ENCODE peak calls at places on chromosomes 6 and 20, in seven cellular contexts. One of them, this sample, is unnamed.

GRCh38 chr6:129866688-129867087 is 5.6 kb upstream of the TMEM244 start:
- DNase-seq in thoracic aorta: no peak
- DNase-seq in WTC11: no peak
- DNase-seq in GM20000: no peak
- DNase-seq in nephron progenitor cell: no peak
- DNase-seq in adrenal gland: no peak
- DNase-seq in heart right ventricle: no peak
- DNase-seq in this sample: no peak

GRCh38 chr6:123830110-123830509 is 26.4 kb downstream of the NKAIN2 start:
- DNase-seq in heart right ventricle: no peak
- DNase-seq in GM20000: no peak
- DNase-seq in thoracic aorta: no peak
- DNase-seq in adrenal gland: no peak
- DNase-seq in WTC11: no peak
- DNase-seq in nephron progenitor cell: peak
- DNase-seq in this sample: no peak

GRCh38 chr6:125169058-125169457 is 15.5 kb downstream of the TPD52L1 start:
- DNase-seq in WTC11: no peak
- DNase-seq in heart right ventricle: no peak
- DNase-seq in nephron progenitor cell: no peak
- DNase-seq in GM20000: no peak
- DNase-seq in adrenal gland: peak
- DNase-seq in thoracic aorta: no peak
- DNase-seq in this sample: no peak

GRCh38 chr20:1478566-1478965 is 11.9 kb upstream of the NSFL1C start:
- DNase-seq in GM20000: no peak
- DNase-seq in WTC11: no peak
- DNase-seq in adrenal gland: no peak
- DNase-seq in heart right ventricle: no peak
- DNase-seq in thoracic aorta: no peak
- DNase-seq in nephron progenitor cell: no peak
- DNase-seq in this sample: no peak

GRCh38 chr20:11902264-11902663 is 15.4 kb upstream of the BTBD3 start:
- DNase-seq in GM20000: no peak
- DNase-seq in nephron progenitor cell: no peak
- DNase-seq in heart right ventricle: no peak
- DNase-seq in adrenal gland: no peak
- DNase-seq in thoracic aorta: no peak
- DNase-seq in WTC11: no peak
- DNase-seq in this sample: no peak

GRCh38 chr20:25308671-25309394 is 60.9 kb downstream of the PYGB start:
- DNase-seq in nephron progenitor cell: no peak
- DNase-seq in GM20000: no peak
- DNase-seq in adrenal gland: no peak
- DNase-seq in thoracic aorta: no peak
- DNase-seq in WTC11: no peak
- DNase-seq in heart right ventricle: no peak
- DNase-seq in this sample: no peak

GRCh38 chr20:44467289-44467883 is 8.3 kb upstream of the TTPAL start:
- DNase-seq in GM20000: no peak
- DNase-seq in heart right ventricle: no peak
- DNase-seq in WTC11: peak
- DNase-seq in adrenal gland: peak
- DNase-seq in nephron progenitor cell: no peak
- DNase-seq in thoracic aorta: no peak
- DNase-seq in this sample: peak

GRCh38 chr20:14219801-14220461 is 117.5 kb downstream of the FLRT3 start:
- DNase-seq in nephron progenitor cell: no peak
- DNase-seq in GM20000: no peak
- DNase-seq in WTC11: peak
- DNase-seq in heart right ventricle: peak
- DNase-seq in adrenal gland: no peak
- DNase-seq in thoracic aorta: no peak
- DNase-seq in this sample: no peak

GRCh38 chr6:168886964-168887363 is 366.7 kb downstream of the THBS2 start:
- DNase-seq in nephron progenitor cell: no peak
- DNase-seq in GM20000: no peak
- DNase-seq in adrenal gland: no peak
- DNase-seq in thoracic aorta: no peak
- DNase-seq in WTC11: no peak
- DNase-seq in heart right ventricle: no peak
- DNase-seq in this sample: no peak

GRCh38 chr20:51542033-51542893 is at the start of gene NFATC2:
- DNase-seq in adrenal gland: no peak
- DNase-seq in WTC11: peak
- DNase-seq in GM20000: peak
- DNase-seq in nephron progenitor cell: peak
- DNase-seq in heart right ventricle: peak
- DNase-seq in thoracic aorta: no peak
- DNase-seq in this sample: peak

GRCh38 chr20:59042796-59043621 is 423 bp upstream of the PRELID3B start:
- DNase-seq in nephron progenitor cell: peak
- DNase-seq in WTC11: peak
- DNase-seq in adrenal gland: peak
- DNase-seq in heart right ventricle: peak
- DNase-seq in thoracic aorta: peak
- DNase-seq in GM20000: peak
- DNase-seq in this sample: peak

GRCh38 chr20:51142448-51142847 is 119.5 kb upstream of the KCNG1 start:
- DNase-seq in WTC11: no peak
- DNase-seq in thoracic aorta: no peak
- DNase-seq in GM20000: no peak
- DNase-seq in adrenal gland: no peak
- DNase-seq in nephron progenitor cell: no peak
- DNase-seq in heart right ventricle: no peak
- DNase-seq in this sample: no peak

GRCh38 chr20:50304883-50305635 is 114.4 kb downstream of the CEBPB start:
- DNase-seq in adrenal gland: peak
- DNase-seq in thoracic aorta: peak
- DNase-seq in WTC11: no peak
- DNase-seq in heart right ventricle: peak
- DNase-seq in GM20000: no peak
- DNase-seq in nephron progenitor cell: no peak
- DNase-seq in this sample: peak

GRCh38 chr6:107655245-107655644 is 165.3 kb downstream of the SOBP start:
- DNase-seq in nephron progenitor cell: no peak
- DNase-seq in WTC11: peak
- DNase-seq in GM20000: no peak
- DNase-seq in heart right ventricle: no peak
- DNase-seq in adrenal gland: no peak
- DNase-seq in thoracic aorta: no peak
- DNase-seq in this sample: no peak

GRCh38 chr20:46694484-46694883 is 5.2 kb upstream of the TP53RK start:
- DNase-seq in thoracic aorta: no peak
- DNase-seq in GM20000: no peak
- DNase-seq in heart right ventricle: no peak
- DNase-seq in nephron progenitor cell: no peak
- DNase-seq in WTC11: no peak
- DNase-seq in adrenal gland: no peak
- DNase-seq in this sample: no peak

GRCh38 chr6:106421491-106421890 is 61.0 kb downstream of the CRYBG1 start:
- DNase-seq in GM20000: no peak
- DNase-seq in WTC11: no peak
- DNase-seq in adrenal gland: no peak
- DNase-seq in thoracic aorta: no peak
- DNase-seq in nephron progenitor cell: no peak
- DNase-seq in heart right ventricle: no peak
- DNase-seq in this sample: no peak

GRCh38 chr6:147699637-147700036 is 191.1 kb downstream of the SAMD5 start:
- DNase-seq in heart right ventricle: no peak
- DNase-seq in adrenal gland: no peak
- DNase-seq in thoracic aorta: no peak
- DNase-seq in GM20000: no peak
- DNase-seq in WTC11: no peak
- DNase-seq in nephron progenitor cell: no peak
- DNase-seq in this sample: no peak

GRCh38 chr6:75850026-75850385 is 101.0 kb downstream of the MYO6 start:
- DNase-seq in nephron progenitor cell: no peak
- DNase-seq in heart right ventricle: no peak
- DNase-seq in adrenal gland: no peak
- DNase-seq in WTC11: no peak
- DNase-seq in GM20000: no peak
- DNase-seq in thoracic aorta: no peak
- DNase-seq in this sample: no peak

GRCh38 chr20:32968833-32969241 is 35.4 kb downstream of the SUN5 start:
- DNase-seq in WTC11: peak
- DNase-seq in nephron progenitor cell: no peak
- DNase-seq in heart right ventricle: no peak
- DNase-seq in thoracic aorta: no peak
- DNase-seq in adrenal gland: no peak
- DNase-seq in GM20000: no peak
- DNase-seq in this sample: no peak

GRCh38 chr6:42556462-42556861 is 7.4 kb upstream of the UBR2 start:
- DNase-seq in heart right ventricle: no peak
- DNase-seq in GM20000: no peak
- DNase-seq in WTC11: no peak
- DNase-seq in thoracic aorta: no peak
- DNase-seq in adrenal gland: no peak
- DNase-seq in nephron progenitor cell: no peak
- DNase-seq in this sample: no peak

GRCh38 chr20:51412991-51413471 is 129.5 kb downstream of the NFATC2 start:
- DNase-seq in heart right ventricle: no peak
- DNase-seq in adrenal gland: no peak
- DNase-seq in thoracic aorta: no peak
- DNase-seq in GM20000: no peak
- DNase-seq in WTC11: no peak
- DNase-seq in nephron progenitor cell: no peak
- DNase-seq in this sample: peak

GRCh38 chr6:108027054-108027453 is 47.5 kb downstream of the OSTM1 start:
- DNase-seq in heart right ventricle: no peak
- DNase-seq in GM20000: no peak
- DNase-seq in adrenal gland: no peak
- DNase-seq in thoracic aorta: no peak
- DNase-seq in WTC11: no peak
- DNase-seq in nephron progenitor cell: no peak
- DNase-seq in this sample: no peak

GRCh38 chr6:8131265-8131897 is 29.0 kb upstream of the EEF1E1 start:
- DNase-seq in GM20000: peak
- DNase-seq in WTC11: peak
- DNase-seq in thoracic aorta: no peak
- DNase-seq in nephron progenitor cell: peak
- DNase-seq in heart right ventricle: peak
- DNase-seq in adrenal gland: peak
- DNase-seq in this sample: no peak
- TF ChIP-seq CTCF in GM20000: peak
- TF ChIP-seq CTCF in WTC11: peak
- TF ChIP-seq CTCF in thoracic aorta: peak
- TF ChIP-seq CTCF in nephron progenitor cell: peak
- TF ChIP-seq CTCF in heart right ventricle: peak
- TF ChIP-seq CTCF in adrenal gland: peak
- TF ChIP-seq CTCF in this sample: peak

DNA sequence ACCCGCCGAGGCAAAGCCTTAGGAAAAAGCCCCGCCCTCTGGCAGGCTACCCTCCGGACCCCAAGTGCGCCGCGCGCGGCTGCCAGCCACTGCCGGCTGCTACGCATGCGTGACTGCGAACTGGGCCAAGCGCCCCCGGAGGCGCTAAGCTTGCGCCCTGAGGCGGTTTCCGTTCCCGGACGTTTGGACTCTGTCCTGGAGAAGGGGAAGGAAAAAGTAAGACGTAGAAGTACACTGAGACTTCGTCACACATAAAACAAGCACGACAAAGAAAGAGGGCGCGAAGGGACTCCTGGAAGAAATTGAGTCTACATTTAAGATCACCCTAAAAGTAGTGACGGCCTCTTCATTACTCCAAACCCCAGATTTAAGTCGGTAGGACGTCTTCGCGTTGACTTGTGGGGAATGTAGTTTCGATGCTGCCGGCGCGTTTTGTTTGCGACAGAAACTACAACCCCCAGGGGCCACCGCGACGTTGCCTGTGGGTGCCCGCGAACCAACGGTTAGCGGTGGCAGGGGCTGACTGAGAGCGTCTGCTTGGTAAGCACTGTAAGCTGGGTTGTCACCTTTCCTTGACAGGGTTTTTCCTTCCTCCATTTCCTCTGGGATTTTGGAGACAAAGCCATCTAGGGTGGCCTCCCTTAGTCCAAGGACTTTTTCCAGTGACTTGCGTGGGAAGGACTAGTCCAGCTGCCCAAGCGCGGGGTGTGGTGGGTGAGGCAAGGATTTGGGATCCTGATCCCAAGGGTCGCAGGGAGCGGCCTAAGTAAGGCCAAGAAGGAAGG is at the start of gene CEP57L1:
- DNase-seq in GM20000: peak
- DNase-seq in WTC11: peak
- DNase-seq in adrenal gland: peak
- DNase-seq in thoracic aorta: peak
- DNase-seq in nephron progenitor cell: peak
- DNase-seq in heart right ventricle: peak
- DNase-seq in this sample: peak
- TF ChIP-seq CTCF in GM20000: no peak
- TF ChIP-seq CTCF in WTC11: no peak
- TF ChIP-seq CTCF in adrenal gland: no peak
- TF ChIP-seq CTCF in thoracic aorta: no peak
- TF ChIP-seq CTCF in nephron progenitor cell: no peak
- TF ChIP-seq CTCF in heart right ventricle: no peak
- TF ChIP-seq CTCF in this sample: peak

DNA sequence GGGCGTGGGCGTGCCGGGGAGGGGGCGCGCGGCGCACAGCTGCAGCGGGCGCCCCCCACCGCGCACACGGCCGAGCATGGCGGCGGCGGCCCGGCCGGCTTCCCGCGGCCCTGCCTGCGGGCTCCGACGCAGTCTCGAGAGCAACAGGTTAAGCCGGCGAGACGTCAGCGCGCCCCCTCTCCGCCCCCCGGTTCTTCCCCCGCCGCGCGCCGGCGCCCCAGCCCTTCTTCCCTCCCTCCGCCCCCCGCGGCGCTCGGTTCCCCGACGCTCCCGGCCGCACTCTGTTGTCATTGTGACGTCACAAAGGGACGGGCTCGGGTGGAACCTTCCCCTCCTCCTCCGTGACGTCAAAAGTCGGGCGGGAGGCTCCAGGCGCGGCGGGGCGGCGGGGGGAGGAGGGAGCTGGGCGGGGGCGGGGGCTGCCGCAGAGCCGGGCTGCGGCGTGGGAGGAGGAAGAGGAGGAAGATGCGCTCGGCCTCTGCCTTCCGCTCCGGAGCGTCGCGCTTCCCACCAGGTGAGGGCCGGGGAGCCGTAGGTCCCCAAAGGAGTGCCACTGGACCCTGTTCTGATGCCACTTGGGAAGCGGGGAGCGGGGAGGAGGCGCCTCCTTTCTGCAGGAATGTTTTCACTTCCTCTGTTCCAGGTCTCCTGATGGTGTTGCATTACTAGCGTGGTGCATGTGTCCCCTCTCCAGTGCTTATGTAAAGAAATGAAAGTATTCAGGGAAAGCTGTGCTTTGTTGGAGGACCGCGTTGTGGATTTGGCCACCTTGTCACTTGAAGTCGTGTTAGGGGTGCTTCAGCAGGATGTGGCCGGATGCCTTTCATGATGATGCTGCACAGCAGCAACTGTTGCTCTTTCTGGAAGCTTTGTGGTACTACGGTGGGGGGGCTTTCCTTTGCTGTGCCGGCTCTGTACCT is 2.8 kb downstream of the JARID2 start:
- DNase-seq in nephron progenitor cell: peak
- DNase-seq in GM20000: peak
- DNase-seq in heart right ventricle: peak
- DNase-seq in WTC11: peak
- DNase-seq in thoracic aorta: peak
- DNase-seq in adrenal gland: peak
- DNase-seq in this sample: peak
- TF ChIP-seq CTCF in nephron progenitor cell: no peak
- TF ChIP-seq CTCF in GM20000: no peak
- TF ChIP-seq CTCF in heart right ventricle: peak
- TF ChIP-seq CTCF in WTC11: no peak
- TF ChIP-seq CTCF in thoracic aorta: no peak
- TF ChIP-seq CTCF in adrenal gland: peak
- TF ChIP-seq CTCF in this sample: no peak

GRCh38 chr6:5729813-5730212 is 276.9 kb downstream of the NRN1 start:
- DNase-seq in WTC11: no peak
- DNase-seq in GM20000: no peak
- DNase-seq in heart right ventricle: no peak
- DNase-seq in nephron progenitor cell: no peak
- DNase-seq in adrenal gland: no peak
- DNase-seq in thoracic aorta: no peak
- DNase-seq in this sample: no peak
- TF ChIP-seq CTCF in WTC11: no peak
- TF ChIP-seq CTCF in GM20000: no peak
- TF ChIP-seq CTCF in heart right ventricle: no peak
- TF ChIP-seq CTCF in nephron progenitor cell: no peak
- TF ChIP-seq CTCF in adrenal gland: no peak
- TF ChIP-seq CTCF in thoracic aorta: no peak
- TF ChIP-seq CTCF in this sample: no peak

This sample was measured in psoas muscle.